ENCODE peak calls at places on chromosomes 16 and 17, in six cellular contexts. One of them, this sample, is unnamed. For H3K9me3, the result is how much of the 10 kb centered on the place peaks cover.

GRCh38 chr17:79672496-79672895 is 58.2 kb upstream of the ENPP7 start:
- DNase-seq in hepatocyte: no peak
- DNase-seq in PC-9: no peak
- DNase-seq in heart right ventricle: no peak
- DNase-seq in aorta: no peak
- DNase-seq in HCT116: no peak
- DNase-seq in this sample: no peak

GRCh38 chr16:72271841-72272240 is 99.9 kb upstream of the PMFBP1 start:
- DNase-seq in aorta: no peak
- DNase-seq in PC-9: no peak
- DNase-seq in heart right ventricle: no peak
- DNase-seq in HCT116: no peak
- DNase-seq in hepatocyte: no peak
- DNase-seq in this sample: no peak

GRCh38 chr17:77385750-77386501 is 245.2 kb downstream of the SEC14L1 start:
- DNase-seq in PC-9: no peak
- DNase-seq in hepatocyte: no peak
- DNase-seq in aorta: peak
- DNase-seq in heart right ventricle: no peak
- DNase-seq in HCT116: no peak
- DNase-seq in this sample: no peak

GRCh38 chr16:22314661-22315626 is 17.7 kb downstream of the POLR3E start:
- DNase-seq in heart right ventricle: no peak
- DNase-seq in PC-9: no peak
- DNase-seq in HCT116: no peak
- DNase-seq in aorta: no peak
- DNase-seq in hepatocyte: no peak
- DNase-seq in this sample: no peak

GRCh38 chr16:4334724-4335495 is 16.2 kb downstream of the PAM16 start:
- DNase-seq in PC-9: no peak
- DNase-seq in hepatocyte: no peak
- DNase-seq in heart right ventricle: no peak
- DNase-seq in aorta: peak
- DNase-seq in HCT116: no peak
- DNase-seq in this sample: no peak

GRCh38 chr16:71498031-71498430 is 8.9 kb upstream of the ZNF19 start:
- DNase-seq in HCT116: no peak
- DNase-seq in aorta: no peak
- DNase-seq in PC-9: no peak
- DNase-seq in heart right ventricle: no peak
- DNase-seq in hepatocyte: no peak
- DNase-seq in this sample: no peak

GRCh38 chr16:22267764-22268163 is 29.4 kb upstream of the POLR3E start:
- DNase-seq in heart right ventricle: no peak
- DNase-seq in aorta: no peak
- DNase-seq in PC-9: no peak
- DNase-seq in HCT116: no peak
- DNase-seq in hepatocyte: no peak
- DNase-seq in this sample: no peak

GRCh38 chr17:79618383-79619067 is 7.7 kb upstream of the RBFOX3 start:
- DNase-seq in PC-9: no peak
- DNase-seq in HCT116: no peak
- DNase-seq in aorta: peak
- DNase-seq in heart right ventricle: no peak
- DNase-seq in hepatocyte: no peak
- DNase-seq in this sample: no peak

GRCh38 chr16:82507271-82507670 is 119.5 kb upstream of the CDH13 start:
- DNase-seq in aorta: no peak
- DNase-seq in hepatocyte: no peak
- DNase-seq in PC-9: no peak
- DNase-seq in heart right ventricle: no peak
- DNase-seq in HCT116: no peak
- DNase-seq in this sample: no peak

GRCh38 chr17:42362245-42362961 is 25.8 kb downstream of the STAT3 start:
- DNase-seq in heart right ventricle: no peak
- DNase-seq in PC-9: no peak
- DNase-seq in HCT116: no peak
- DNase-seq in aorta: no peak
- DNase-seq in hepatocyte: no peak
- DNase-seq in this sample: no peak

GRCh38 chr17:36858119-36859002 is 78.9 kb upstream of the LHX1 start:
- DNase-seq in HCT116: no peak
- DNase-seq in aorta: no peak
- DNase-seq in heart right ventricle: no peak
- DNase-seq in PC-9: peak
- DNase-seq in hepatocyte: no peak
- DNase-seq in this sample: no peak

GRCh38 chr17:70296456-70296855 is 127.1 kb downstream of the KCNJ2 start:
- DNase-seq in aorta: no peak
- DNase-seq in heart right ventricle: no peak
- DNase-seq in PC-9: no peak
- DNase-seq in HCT116: no peak
- DNase-seq in hepatocyte: no peak
- DNase-seq in this sample: no peak

GRCh38 chr17:70295329-70295728 is 126.0 kb downstream of the KCNJ2 start:
- DNase-seq in heart right ventricle: no peak
- DNase-seq in PC-9: no peak
- DNase-seq in hepatocyte: no peak
- DNase-seq in aorta: no peak
- DNase-seq in HCT116: no peak
- DNase-seq in this sample: no peak

GRCh38 chr17:70288540-70289290 is 119.4 kb downstream of the KCNJ2 start:
- DNase-seq in heart right ventricle: no peak
- DNase-seq in aorta: no peak
- DNase-seq in PC-9: no peak
- DNase-seq in HCT116: no peak
- DNase-seq in hepatocyte: no peak
- DNase-seq in this sample: no peak

GRCh38 chr17:70295732-70296131 is 126.4 kb downstream of the KCNJ2 start:
- DNase-seq in hepatocyte: no peak
- DNase-seq in heart right ventricle: peak
- DNase-seq in aorta: no peak
- DNase-seq in PC-9: no peak
- DNase-seq in HCT116: no peak
- DNase-seq in this sample: no peak

GRCh38 chr17:70290770-70291169 is 121.4 kb downstream of the KCNJ2 start:
- DNase-seq in heart right ventricle: no peak
- DNase-seq in PC-9: no peak
- DNase-seq in aorta: no peak
- DNase-seq in HCT116: no peak
- DNase-seq in hepatocyte: no peak
- DNase-seq in this sample: no peak
- H3K9me3 ChIP-seq in heart right ventricle: under half
- H3K9me3 ChIP-seq in PC-9: under half
- H3K9me3 ChIP-seq in aorta: under half
- H3K9me3 ChIP-seq in HCT116: under half
- H3K9me3 ChIP-seq in hepatocyte: under half
- H3K9me3 ChIP-seq in this sample: under half

GRCh38 chr17:10172241-10172741 is 26.1 kb downstream of the GAS7 start:
- DNase-seq in heart right ventricle: no peak
- DNase-seq in HCT116: no peak
- DNase-seq in PC-9: no peak
- DNase-seq in hepatocyte: no peak
- DNase-seq in aorta: no peak
- DNase-seq in this sample: no peak

GRCh38 chr17:10170233-10170632 is 28.2 kb downstream of the GAS7 start:
- DNase-seq in PC-9: no peak
- DNase-seq in heart right ventricle: no peak
- DNase-seq in hepatocyte: no peak
- DNase-seq in aorta: no peak
- DNase-seq in HCT116: no peak
- DNase-seq in this sample: no peak

GRCh38 chr17:10171581-10171981 is 26.8 kb downstream of the GAS7 start:
- DNase-seq in PC-9: no peak
- DNase-seq in hepatocyte: no peak
- DNase-seq in aorta: no peak
- DNase-seq in heart right ventricle: no peak
- DNase-seq in HCT116: no peak
- DNase-seq in this sample: no peak

GRCh38 chr17:10172778-10173177 is 25.6 kb downstream of the GAS7 start:
- DNase-seq in PC-9: no peak
- DNase-seq in aorta: no peak
- DNase-seq in hepatocyte: no peak
- DNase-seq in HCT116: no peak
- DNase-seq in heart right ventricle: no peak
- DNase-seq in this sample: no peak

GRCh38 chr17:10171057-10171456 is 27.3 kb downstream of the GAS7 start:
- DNase-seq in aorta: peak
- DNase-seq in heart right ventricle: no peak
- DNase-seq in hepatocyte: no peak
- DNase-seq in PC-9: no peak
- DNase-seq in HCT116: no peak
- DNase-seq in this sample: no peak
- H3K9me3 ChIP-seq in aorta: under half
- H3K9me3 ChIP-seq in heart right ventricle: under half
- H3K9me3 ChIP-seq in hepatocyte: under half
- H3K9me3 ChIP-seq in PC-9: under half
- H3K9me3 ChIP-seq in HCT116: under half
- H3K9me3 ChIP-seq in this sample: under half

GRCh38 chr17:11380761-11381160 is 139.7 kb downstream of the SHISA6 start:
- DNase-seq in hepatocyte: no peak
- DNase-seq in HCT116: no peak
- DNase-seq in aorta: no peak
- DNase-seq in heart right ventricle: no peak
- DNase-seq in PC-9: no peak
- DNase-seq in this sample: no peak
- H3K9me3 ChIP-seq in hepatocyte: under half
- H3K9me3 ChIP-seq in HCT116: under half
- H3K9me3 ChIP-seq in aorta: under half
- H3K9me3 ChIP-seq in heart right ventricle: under half
- H3K9me3 ChIP-seq in PC-9: under half
- H3K9me3 ChIP-seq in this sample: under half

GRCh38 chr16:35637683-35638082 is 2178.3 kb downstream of the TP53TG3F start:
- DNase-seq in aorta: no peak
- DNase-seq in heart right ventricle: no peak
- DNase-seq in HCT116: no peak
- DNase-seq in PC-9: no peak
- DNase-seq in hepatocyte: no peak
- DNase-seq in this sample: no peak
- H3K9me3 ChIP-seq in aorta: under half
- H3K9me3 ChIP-seq in heart right ventricle: under half
- H3K9me3 ChIP-seq in HCT116: under half
- H3K9me3 ChIP-seq in PC-9: under half
- H3K9me3 ChIP-seq in hepatocyte: under half
- H3K9me3 ChIP-seq in this sample: under half

DNA sequence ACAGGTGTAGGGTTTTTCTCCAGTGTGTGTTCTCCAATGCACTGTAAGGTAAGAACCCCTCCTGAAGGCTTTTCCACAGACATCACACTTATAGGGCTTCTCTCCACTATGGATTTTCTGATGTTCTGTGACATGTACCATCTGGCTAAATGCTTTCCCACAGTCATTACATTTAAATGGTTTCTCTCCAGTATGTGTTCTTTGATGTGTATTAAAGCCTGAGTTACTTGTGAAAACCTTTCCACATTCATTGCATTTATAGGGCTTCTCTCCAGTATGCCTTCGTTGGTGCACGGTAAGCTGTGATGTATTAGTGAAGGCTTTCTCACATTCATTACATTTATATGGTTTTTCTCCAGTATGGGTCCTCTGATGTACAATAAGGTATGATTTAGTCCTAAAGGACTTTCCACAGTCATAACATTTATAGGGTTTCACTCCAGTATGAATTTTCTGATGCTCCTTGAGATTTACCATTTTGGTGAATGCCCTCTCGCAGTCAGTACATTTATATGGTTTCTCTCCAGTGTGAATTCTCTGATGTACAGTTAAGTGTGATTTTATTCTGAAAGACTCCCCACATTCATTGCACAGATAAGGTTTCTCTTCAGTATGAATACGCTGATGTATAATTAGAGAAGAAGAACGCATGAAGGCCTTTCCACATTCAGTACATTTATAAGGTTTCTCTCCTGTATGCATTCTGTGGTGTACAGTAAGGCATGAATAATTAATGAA is 30.9 kb downstream of the ZNF624 start:
- DNase-seq in HCT116: no peak
- DNase-seq in hepatocyte: no peak
- DNase-seq in heart right ventricle: no peak
- DNase-seq in PC-9: no peak
- DNase-seq in aorta: no peak
- DNase-seq in this sample: no peak
- H3K9me3 ChIP-seq in HCT116: under half
- H3K9me3 ChIP-seq in hepatocyte: half or more
- H3K9me3 ChIP-seq in heart right ventricle: half or more
- H3K9me3 ChIP-seq in PC-9: under half
- H3K9me3 ChIP-seq in aorta: under half
- H3K9me3 ChIP-seq in this sample: under half